ENCODE peak calls at places on chromosomes 13 and 19, in six cellular contexts. Y, J, N, T, M and K are unnamed samples. For H3K9me3 and H3K4me1, the result is how much of the 10 kb centered on the place peaks cover.

GRCh38 chr19:29771708-29772415 is 39.9 kb upstream of the CCNE1 start:
- DNase-seq in Y (no peak), J (peak), N (peak), T (peak), M (peak), K (peak)

GRCh38 chr19:17807731-17808316 is 12.9 kb downstream of the B3GNT3 start:
- DNase-seq in Y (no peak), J (no peak), N (no peak), T (no peak), M (no peak), K (no peak)

GRCh38 chr13:32986552-32986951 is 29.7 kb upstream of the KL start:
- DNase-seq in Y (no peak), J (no peak), N (no peak), T (no peak), M (no peak), K (no peak)

GRCh38 chr19:13846533-13847032 is 30.4 kb upstream of the NANOS3 start:
- DNase-seq in Y (peak), J (peak), N (peak), T (peak), M (no peak), K (peak)

GRCh38 chr13:26946675-26947342 is 186.2 kb upstream of the GPR12 start:
- DNase-seq in Y (no peak), J (peak), N (no peak), T (no peak), M (peak), K (no peak)

GRCh38 chr19:49468199-49468598 is 5.8 kb upstream of the FLT3LG start:
- DNase-seq in Y (no peak), J (no peak), N (no peak), T (no peak), M (no peak), K (no peak)

GRCh38 chr19:3336680-3337523 is 29.5 kb upstream of the NFIC start:
- DNase-seq in Y (peak), J (peak), N (peak), T (peak), M (no peak), K (peak)

GRCh38 chr19:41386442-41386841 is 10.1 kb downstream of the TMEM91 start:
- DNase-seq in Y (no peak), J (peak), N (no peak), T (peak), M (no peak), K (peak)

DNA sequence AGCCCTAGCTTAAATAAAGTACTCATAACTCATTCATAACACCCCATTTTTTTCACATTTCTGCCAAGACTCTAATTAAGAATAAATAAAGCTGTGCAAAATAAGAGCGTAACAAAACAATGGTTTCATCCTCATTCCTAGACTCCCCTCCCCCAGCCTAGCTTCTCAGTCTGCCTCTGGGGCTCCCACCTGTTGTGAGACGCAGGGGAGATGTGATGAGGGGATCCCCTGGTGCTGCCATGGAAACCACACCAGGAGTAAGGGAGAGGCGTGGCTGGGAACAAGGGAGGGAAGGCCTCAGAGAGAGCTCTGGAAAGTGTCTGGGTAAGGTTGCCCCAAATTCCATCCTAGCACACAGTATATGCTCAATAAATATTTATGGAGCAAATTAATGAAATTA is 93.3 kb upstream of the USP29 start:
- DNase-seq in Y (no peak), J (no peak), N (no peak), T (no peak), M (no peak), K (no peak)
- H3K9me3 ChIP-seq in Y (under half), J (under half), N (under half), T (under half), M (under half), K (under half)

GRCh38 chr13:101453784-101454201 is 1.3 kb downstream of the ITGBL1 start:
- DNase-seq in Y (peak), J (peak), N (peak), T (peak), M (no peak), K (peak)

GRCh38 chr13:101454767-101455166 is 2.3 kb downstream of the ITGBL1 start:
- DNase-seq in Y (no peak), J (peak), N (no peak), T (no peak), M (peak), K (no peak)

GRCh38 chr13:101450749-101451130 is 1.7 kb upstream of the ITGBL1 start:
- DNase-seq in Y (no peak), J (no peak), N (no peak), T (no peak), M (no peak), K (no peak)

GRCh38 chr13:101451641-101452040 is 834 bp upstream of the ITGBL1 start:
- DNase-seq in Y (no peak), J (no peak), N (no peak), T (no peak), M (no peak), K (no peak)

GRCh38 chr13:101452519-101453485 is at the start of gene ITGBL1:
- DNase-seq in Y (peak), J (peak), N (no peak), T (no peak), M (no peak), K (no peak)
- H3K4me3 ChIP-seq in Y (peak), J (no peak), N (peak), T (peak), M (peak), K (peak)

DNA sequence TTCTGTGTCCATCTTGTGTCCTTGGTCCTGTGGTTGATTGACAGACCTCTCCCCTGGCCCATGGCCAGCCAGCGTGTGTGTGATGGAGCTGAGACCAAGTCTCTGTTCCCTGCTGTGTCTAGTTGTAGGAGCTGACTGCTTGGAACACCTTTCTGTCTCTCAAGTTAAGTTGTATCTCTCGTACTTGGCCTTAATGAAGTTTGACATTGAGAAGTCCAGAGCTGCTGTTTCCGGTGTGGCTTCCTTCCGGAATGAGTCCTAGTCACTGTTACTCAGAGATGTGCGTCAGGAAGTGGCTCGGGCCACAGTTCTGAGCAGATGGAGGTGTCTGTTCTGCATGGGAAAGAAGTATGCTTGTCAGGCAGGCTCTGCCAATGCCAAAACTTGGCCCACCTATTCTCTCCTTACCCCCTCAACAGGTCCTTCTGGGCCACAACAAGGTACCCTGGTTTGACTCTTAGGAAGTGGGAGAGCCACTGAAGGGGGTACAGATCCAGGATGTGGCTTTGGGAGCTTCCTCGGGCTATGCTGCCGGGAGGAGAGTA is 54.3 kb downstream of the GATAD2A start:
- DNase-seq in Y (peak), J (peak), N (peak), T (no peak), M (peak), K (no peak)
- H3K4me1 ChIP-seq in Y (under half), J (half or more), N (under half), T (under half), M (under half), K (under half)

GRCh38 chr19:11787536-11787935 is 10.8 kb upstream of the ZNF491 start:
- DNase-seq in Y (no peak), J (no peak), N (no peak), T (no peak), M (no peak), K (no peak)

GRCh38 chr19:11781295-11782057 is 14.7 kb downstream of the ZNF441 start:
- DNase-seq in Y (no peak), J (no peak), N (no peak), T (no peak), M (no peak), K (no peak)

GRCh38 chr19:11780431-11781020 is 13.7 kb downstream of the ZNF441 start:
- DNase-seq in Y (no peak), J (no peak), N (no peak), T (no peak), M (no peak), K (no peak)

GRCh38 chr19:11784356-11784755 is 14.0 kb upstream of the ZNF491 start:
- DNase-seq in Y (no peak), J (no peak), N (no peak), T (no peak), M (no peak), K (no peak)

GRCh38 chr19:11783767-11784166 is 14.6 kb upstream of the ZNF491 start:
- DNase-seq in Y (no peak), J (no peak), N (no peak), T (no peak), M (no peak), K (no peak)
- H3K9me3 ChIP-seq in Y (under half), J (under half), N (under half), T (under half), M (half or more), K (under half)